ENCODE peak calls at places on chromosome 15, in five cellular contexts. Y is IMR-90, F is T-helper 2 cell, C is NT2/D1, X is AG20443. S is an unnamed sample.

GRCh38 chr15:50862553-50862952 is 45.9 kb upstream of the AP4E1 start:
- DNase-seq in Y (no peak), F (no peak), C (no peak), X (no peak), S (no peak)

GRCh38 chr15:39110336-39110735 is 470.5 kb upstream of the THBS1 start:
- DNase-seq in F (no peak), C (no peak), Y (peak; percentile 66), X (peak; percentile 38), S (no peak)

GRCh38 chr15:101266034-101266433 is 11.3 kb downstream of the SELENOS start:
- DNase-seq in X (peak; percentile 44), F (no peak), C (no peak), Y (peak; percentile 80), S (no peak)

GRCh38 chr15:38549222-38549621 is 15.4 kb downstream of the RASGRP1 start:
- DNase-seq in X (no peak), Y (peak; percentile 60), C (no peak), F (no peak), S (no peak)

GRCh38 chr15:76150971-76151598 is 91.3 kb downstream of the TMEM266 start:
- DNase-seq in F (peak; percentile 72), X (peak; percentile 84), C (peak; percentile 64), Y (peak; percentile 88), S (peak; percentile 83)

GRCh38 chr15:81235781-81236507 is 39.3 kb downstream of the IL16 start:
- DNase-seq in C (no peak), F (no peak), X (peak; percentile 90), Y (peak; percentile 99), S (no peak)

GRCh38 chr15:101019351-101019750 is 100.2 kb downstream of the LRRK1 start:
- DNase-seq in Y (no peak), X (no peak), F (no peak), C (no peak), S (no peak)

GRCh38 chr15:67761343-67761742 is 64.0 kb upstream of the SKOR1 start:
- DNase-seq in X (no peak), F (no peak), C (no peak), Y (no peak), S (no peak)

GRCh38 chr15:101064795-101065569 is 145.8 kb downstream of the LRRK1 start:
- DNase-seq in X (no peak), F (no peak), Y (no peak), C (no peak), S (no peak)

GRCh38 chr15:32849769-32850668 is 132.2 kb downstream of the GREM1 start:
- DNase-seq in F (no peak), C (no peak), X (peak; percentile 45), Y (peak; percentile 98), S (no peak)

GRCh38 chr15:88040516-88040915 is 216.0 kb downstream of the NTRK3 start:
- DNase-seq in Y (no peak), X (peak; percentile 25), C (no peak), F (no peak), S (no peak)

GRCh38 chr15:36951747-36952247 is 148.6 kb downstream of the MEIS2 start:
- DNase-seq in Y (peak; percentile 84), X (peak; percentile 47), C (no peak), F (no peak), S (no peak)

GRCh38 chr15:84402856-84403608 is 167.5 kb downstream of the GOLGA6L4 start:
- DNase-seq in C (no peak), X (no peak), F (no peak), Y (no peak), S (no peak)

GRCh38 chr15:29734917-29735572 is 87.2 kb downstream of the TJP1 start:
- DNase-seq in Y (peak; percentile 15), F (no peak), C (no peak), X (no peak), S (peak; percentile 32)

GRCh38 chr15:28274211-28274610 is 47.8 kb downstream of the HERC2 start:
- DNase-seq in C (no peak), X (no peak), Y (no peak), F (no peak), S (no peak)

GRCh38 chr15:101672298-101672697 is 20.1 kb upstream of the TM2D3 start:
- DNase-seq in F (no peak), C (no peak), Y (no peak), X (no peak), S (no peak)

GRCh38 chr15:62853114-62853832 is 189.3 kb upstream of the TPM1 start:
- DNase-seq in X (peak; percentile 36), Y (no peak), F (no peak), C (no peak), S (no peak)

GRCh38 chr15:65796610-65797012 is 4.5 kb upstream of the DENND4A start:
- DNase-seq in Y (peak; percentile 71), C (no peak), F (no peak), X (peak; percentile 59), S (peak; percentile 24)

GRCh38 chr15:40852529-40852928 is 8.7 kb downstream of the SPINT1 start:
- DNase-seq in C (no peak), X (no peak), F (no peak), Y (no peak), S (no peak)

GRCh38 chr15:49902791-49903481 is 216.1 kb downstream of the ATP8B4 start:
- DNase-seq in Y (peak; percentile 66), C (no peak), F (no peak), X (peak; percentile 45), S (no peak)

GRCh38 chr15:66503780-66504562 is 684 bp downstream of the RPL4 start:
- DNase-seq in F (no peak), X (no peak), C (no peak), Y (no peak), S (no peak)

GRCh38 chr15:71526061-71526460 is 284.3 kb upstream of the NR2E3 start:
- DNase-seq in C (no peak), X (peak; percentile 56), F (no peak), Y (peak; percentile 40), S (peak; percentile 38)

GRCh38 chr15:36612063-36612788 is 32.8 kb downstream of the CDIN1 start:
- DNase-seq in C (no peak), F (no peak), Y (peak; percentile 97), X (peak; percentile 78), S (peak; percentile 46)

GRCh38 chr15:40985541-40986330 is 32.5 kb downstream of the CHAC1 start:
- DNase-seq in C (no peak), X (peak; percentile 33), Y (peak; percentile 73), F (no peak), S (no peak)

GRCh38 chr15:50993598-50993997 is 85.1 kb downstream of the AP4E1 start:
- DNase-seq in X (no peak), C (no peak), Y (peak; percentile 47), F (no peak), S (no peak)

GRCh38 chr15:49848824-49849209 is 228.0 kb downstream of the DTWD1 start:
- DNase-seq in X (no peak), F (no peak), C (no peak), Y (no peak), S (no peak)

GRCh38 chr15:92095691-92096090 is 242.2 kb downstream of the SLCO3A1 start:
- DNase-seq in F (no peak), X (no peak), C (no peak), Y (no peak), S (no peak)

GRCh38 chr15:100334905-100335304 is 6.9 kb downstream of the ADAMTS17 start:
- DNase-seq in C (no peak), Y (no peak), X (no peak), F (no peak), S (no peak)

GRCh38 chr15:64828985-64829384 is 3.5 kb upstream of the PIF1 start:
- DNase-seq in C (no peak), Y (peak; percentile 41), X (no peak), F (no peak), S (no peak)

GRCh38 chr15:31077181-31077580 is 24.3 kb downstream of the TRPM1 start:
- DNase-seq in X (no peak), Y (no peak), C (no peak), F (no peak), S (peak; percentile 51)

GRCh38 chr15:50354838-50355611 is at the start of gene GABPB1:
- DNase-seq in C (peak; percentile 75), Y (peak; percentile 94), F (peak; percentile 83), X (peak; percentile 99), S (peak; percentile 93)

GRCh38 chr15:56765252-56765651 is 31.9 kb upstream of the ZNF280D start:
- DNase-seq in C (no peak), X (peak; percentile 39), F (no peak), Y (peak; percentile 80), S (peak; percentile 13)

S was measured in hepatocyte.